ENCODE peak calls at places on chromosomes 3 and 15, in five cellular contexts. S is body of pancreas, G is thyroid gland, Y is esophagus muscularis mucosa, O is heart left ventricle. L is an unnamed sample. For H3K4me1, the result is how much of the 10 kb centered on the place peaks cover.

GRCh38 chr3:139421034-139421433 is 31.6 kb upstream of the COPB2 start:
- DNase-seq in S (no peak), G (no peak), Y (no peak), O (no peak), L (no peak)

GRCh38 chr3:141456328-141456689 is 30.5 kb upstream of the RASA2 start:
- DNase-seq in S (no peak), G (no peak), Y (no peak), O (no peak), L (no peak)

GRCh38 chr15:97966924-97967620 is 6.6 kb downstream of the ARRDC4 start:
- DNase-seq in S (no peak), G (no peak), Y (no peak), O (no peak), L (no peak)

GRCh38 chr3:78986702-78987101 is 781.1 kb downstream of the ROBO1 start:
- DNase-seq in S (no peak), G (no peak), Y (no peak), O (no peak), L (no peak)

GRCh38 chr15:90939756-90940155 is 4.7 kb downstream of the UNC45A start:
- DNase-seq in S (no peak), G (no peak), Y (no peak), O (no peak), L (no peak)

GRCh38 chr3:183958775-183959174 is 58.9 kb downstream of the ABCC5 start:
- DNase-seq in S (no peak), G (no peak), Y (no peak), O (no peak), L (no peak)

GRCh38 chr3:111194048-111194447 is 122.4 kb downstream of the NECTIN3 start:
- DNase-seq in S (no peak), G (no peak), Y (no peak), O (no peak), L (no peak)

GRCh38 chr3:58986654-58987053 is 63.2 kb downstream of the CFAP20DC start:
- DNase-seq in S (no peak), G (no peak), Y (no peak), O (no peak), L (no peak)

GRCh38 chr3:181695661-181696491 is 15.8 kb upstream of the SOX2 start:
- DNase-seq in S (peak), G (peak), Y (no peak), O (no peak), L (no peak)

GRCh38 chr15:34953851-34954250 is 15.7 kb downstream of the AQR start:
- DNase-seq in S (no peak), G (peak), Y (no peak), O (no peak), L (no peak)

GRCh38 chr3:87634426-87634825 is 358.0 kb upstream of the POU1F1 start:
- DNase-seq in S (no peak), G (no peak), Y (no peak), O (no peak), L (no peak)

GRCh38 chr15:71391421-71392047 is 276.3 kb downstream of the THSD4 start:
- DNase-seq in S (peak), G (no peak), Y (no peak), O (no peak), L (no peak)

GRCh38 chr3:45002680-45003079 is 23.4 kb upstream of the CLEC3B start:
- DNase-seq in S (no peak), G (no peak), Y (no peak), O (no peak), L (no peak)

GRCh38 chr15:34588046-34588674 is 4.7 kb upstream of the GOLGA8B start:
- DNase-seq in S (peak), G (peak), Y (no peak), O (peak), L (peak)

GRCh38 chr3:45199837-45200648 is 26.0 kb downstream of the TMEM158 start:
- DNase-seq in S (no peak), G (no peak), Y (no peak), O (no peak), L (no peak)

GRCh38 chr3:142925140-142925539 is 36.3 kb upstream of the PCOLCE2 start:
- DNase-seq in S (no peak), G (no peak), Y (peak), O (no peak), L (no peak)

GRCh38 chr15:92711457-92711831 is 55.9 kb upstream of the FAM174B start:
- DNase-seq in S (no peak), G (peak), Y (no peak), O (no peak), L (no peak)

GRCh38 chr3:8524249-8524648 is 22.6 kb downstream of the LMCD1 start:
- DNase-seq in S (no peak), G (no peak), Y (no peak), O (no peak), L (no peak)

GRCh38 chr3:101903426-101903825 is 54.1 kb downstream of the NFKBIZ start:
- DNase-seq in S (no peak), G (no peak), Y (no peak), O (no peak), L (no peak)

GRCh38 chr3:45612918-45613602 is 18.5 kb downstream of the LIMD1 start:
- DNase-seq in S (no peak), G (peak), Y (no peak), O (no peak), L (no peak)

GRCh38 chr3:43323541-43323940 is 37.2 kb downstream of the SNRK start:
- DNase-seq in S (no peak), G (no peak), Y (no peak), O (no peak), L (no peak)

GRCh38 chr15:50828610-50829206 is 63.2 kb upstream of the SPPL2A start:
- DNase-seq in S (no peak), G (no peak), Y (no peak), O (no peak), L (peak)

GRCh38 chr3:26259166-26259565 is 363.4 kb upstream of the LRRC3B start:
- DNase-seq in S (no peak), G (no peak), Y (no peak), O (no peak), L (no peak)

GRCh38 chr15:94671845-94672524 is 440.6 kb downstream of the MCTP2 start:
- DNase-seq in S (no peak), G (no peak), Y (peak), O (no peak), L (no peak)

GRCh38 chr15:56869573-56869972 is 48.9 kb upstream of the TCF12 start:
- DNase-seq in S (peak), G (no peak), Y (no peak), O (peak), L (peak)

GRCh38 chr15:76840830-76841460 is 64.2 kb downstream of the SCAPER start:
- DNase-seq in S (no peak), G (no peak), Y (no peak), O (no peak), L (no peak)

GRCh38 chr15:93378547-93378946 is 289.5 kb upstream of the RGMA start:
- DNase-seq in S (peak), G (no peak), Y (peak), O (no peak), L (no peak)

GRCh38 chr3:151393961-151394360 is 9.4 kb upstream of the P2RY12 start:
- DNase-seq in S (no peak), G (no peak), Y (no peak), O (no peak), L (no peak)

GRCh38 chr3:72768976-72769375 is 79.3 kb downstream of the SHQ1 start:
- DNase-seq in S (no peak), G (no peak), Y (no peak), O (no peak), L (no peak)

GRCh38 chr15:90845201-90845949 is 23.0 kb upstream of the FURIN start:
- DNase-seq in S (no peak), G (peak), Y (no peak), O (no peak), L (peak)

GRCh38 chr3:80733522-80734176 is 965.9 kb upstream of the ROBO1 start:
- DNase-seq in S (peak), G (no peak), Y (no peak), O (no peak), L (peak)

GRCh38 chr3:171309906-171310359 is 150.3 kb downstream of the TNIK start:
- DNase-seq in S (no peak), G (no peak), Y (no peak), O (no peak), L (no peak)

GRCh38 chr15:75200765-75201608 is 695 bp upstream of the C15orf39 start:
- DNase-seq in S (peak), G (peak), Y (no peak), O (no peak), L (peak)

GRCh38 chr3:56799251-56799882 is 2.4 kb downstream of the ARHGEF3 start:
- DNase-seq in S (no peak), G (no peak), Y (no peak), O (no peak), L (no peak)

GRCh38 chr3:72745146-72745976 is 102.9 kb downstream of the SHQ1 start:
- DNase-seq in S (peak), G (no peak), Y (no peak), O (no peak), L (peak)

GRCh38 chr3:62188547-62189375 is 184.6 kb downstream of the FEZF2 start:
- DNase-seq in S (peak), G (peak), Y (no peak), O (peak), L (peak)

GRCh38 chr3:161100994-161101393 is 4.2 kb downstream of the B3GALNT1 start:
- DNase-seq in S (peak), G (peak), Y (no peak), O (no peak), L (peak)

GRCh38 chr3:161101609-161102008 is 3.5 kb downstream of the B3GALNT1 start:
- DNase-seq in S (no peak), G (no peak), Y (no peak), O (no peak), L (no peak)

DNA sequence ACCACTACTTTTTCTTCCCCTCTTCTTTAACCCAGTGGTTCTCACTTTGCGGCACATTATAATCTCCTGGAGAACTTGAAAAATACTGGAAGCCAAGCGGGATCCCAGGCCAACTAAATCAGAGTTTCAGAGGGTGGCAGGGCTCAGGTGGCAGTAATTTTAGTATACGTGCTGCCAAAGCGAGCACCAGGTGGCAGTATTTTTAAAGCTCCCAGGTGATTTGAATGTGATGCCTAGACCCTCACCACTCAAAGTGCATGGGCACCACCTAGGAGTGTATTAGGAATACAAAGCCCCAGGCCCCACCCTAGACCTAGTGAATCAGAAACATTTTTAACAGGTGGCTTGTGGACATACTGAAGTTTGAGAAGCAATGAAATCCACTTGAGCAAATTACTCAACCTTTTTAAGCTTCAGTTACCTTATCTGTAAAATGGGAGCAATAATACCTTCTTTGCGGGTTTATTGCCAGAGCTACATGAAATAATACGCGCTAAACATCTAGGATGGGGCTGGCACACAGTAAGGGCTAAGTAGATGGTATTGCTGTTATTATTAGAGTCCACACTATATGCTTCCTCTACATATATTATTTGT is 8.3 kb downstream of the B3GALNT1 start:
- DNase-seq in S (peak), G (no peak), Y (no peak), O (no peak), L (peak)
- H3K4me3 ChIP-seq in S (no peak), G (no peak), Y (no peak), O (no peak), L (no peak)

GRCh38 chr15:66701422-66702034 is 508 bp upstream of the SMAD6 start:
- DNase-seq in S (peak), G (peak), Y (no peak), O (peak), L (peak)
- TF ChIP-seq POLR2A in S (no peak), G (no peak), Y (no peak), O (no peak), L (no peak)

GRCh38 chr3:195807681-195808121 is 4.0 kb downstream of the MUC4 start:
- DNase-seq in S (no peak), G (peak), Y (no peak), O (no peak), L (no peak)

GRCh38 chr3:195805181-195805580 is 6.5 kb downstream of the MUC4 start:
- DNase-seq in S (no peak), G (no peak), Y (no peak), O (no peak), L (peak)

GRCh38 chr3:195808741-195809290 is 2.9 kb downstream of the MUC4 start:
- DNase-seq in S (no peak), G (no peak), Y (no peak), O (no peak), L (no peak)

GRCh38 chr3:195806916-195807231 is 4.9 kb downstream of the MUC4 start:
- DNase-seq in S (no peak), G (no peak), Y (no peak), O (no peak), L (no peak)

GRCh38 chr3:195806211-195806915 is 5.4 kb downstream of the MUC4 start:
- DNase-seq in S (no peak), G (peak), Y (no peak), O (no peak), L (no peak)
- H3K4me1 ChIP-seq in S (under half), G (under half), Y (under half), O (under half), L (under half)

GRCh38 chr15:63045438-63046278 is 3.1 kb downstream of the TPM1 start:
- DNase-seq in S (no peak), G (no peak), Y (no peak), O (no peak), L (no peak)
- H3K4me3 ChIP-seq in S (no peak), G (no peak), Y (peak), O (peak), L (no peak)